ENCODE peak calls at places on chromosomes 12 and 14, in six cellular contexts. T is H1, F is mesenchymal stem cell, W is IMR-90, X is mesendoderm, A is trophoblast cell. S is an unnamed sample.
A peak's percentile ranks its signal among the peaks of the same experiment; 100 is the strongest.

GRCh38 chr14:45028107-45028626 is 55.7 kb upstream of the PRPF39 start:
- DNase-seq in A (peak; percentile 8), F (no peak), X (no peak), T (no peak), W (no peak), S (no peak)

GRCh38 chr12:57085999-57086950 is 2.6 kb upstream of the NAB2 start:
- DNase-seq in X (peak; percentile 89), A (peak; percentile 36), T (no peak), F (peak; percentile 89), W (peak; percentile 83), S (peak; percentile 75)

GRCh38 chr12:80590085-80590484 is 117.3 kb upstream of the MYF6 start:
- DNase-seq in X (no peak), A (peak; percentile 86), W (peak; percentile 89), F (peak; percentile 46), T (no peak), S (no peak)

GRCh38 chr12:104456417-104456949 is at the start of gene CHST11:
- DNase-seq in T (peak; percentile 71), A (peak; percentile 96), W (peak; percentile 79), F (peak; percentile 95), X (peak; percentile 97), S (peak; percentile 92)

GRCh38 chr14:90605430-90605829 is 208.6 kb downstream of the CALM1 start:
- DNase-seq in X (peak; percentile 69), A (no peak), T (no peak), F (no peak), W (no peak), S (no peak)

GRCh38 chr12:122067966-122068365 is 10.6 kb upstream of the MLXIP start:
- DNase-seq in X (no peak), F (peak; percentile 75), T (no peak), W (peak; percentile 89), A (no peak), S (no peak)

GRCh38 chr14:76953196-76953945 is 75.1 kb downstream of the IRF2BPL start:
- DNase-seq in W (peak; percentile 68), F (peak; percentile 92), A (peak; percentile 99), X (no peak), T (no peak), S (no peak)

GRCh38 chr12:107992870-107993451 is 136.1 kb upstream of the WSCD2 start:
- DNase-seq in X (peak; percentile 85), A (peak; percentile 67), W (peak; percentile 18), T (peak; percentile 36), F (peak; percentile 5), S (peak; percentile 35)

GRCh38 chr12:105922670-105923102 is 216.1 kb downstream of the NUAK1 start:
- DNase-seq in W (peak; percentile 91), F (peak; percentile 84), T (no peak), A (no peak), X (no peak), S (no peak)

GRCh38 chr12:107749094-107749493 is 11.8 kb downstream of the PRDM4 start:
- DNase-seq in T (no peak), A (no peak), W (peak; percentile 17), F (peak; percentile 31), X (no peak), S (no peak)

GRCh38 chr12:1916396-1917171 is 1.9 kb downstream of the CACNA2D4 start:
- DNase-seq in T (no peak), X (no peak), A (no peak), F (no peak), W (no peak), S (no peak)

GRCh38 chr12:11853126-11853525 is 203.7 kb downstream of the ETV6 start:
- DNase-seq in X (no peak), F (no peak), W (no peak), T (no peak), A (no peak), S (no peak)

GRCh38 chr14:49879683-49880204 is 13.1 kb upstream of the ARF6 start:
- DNase-seq in X (peak; percentile 95), T (peak; percentile 67), W (peak; percentile 54), F (peak; percentile 62), A (peak; percentile 85), S (no peak)

GRCh38 chr12:21248679-21249078 is 86.0 kb downstream of the SLCO1A2 start:
- DNase-seq in T (no peak), W (no peak), X (peak; percentile 19), A (peak; percentile 57), F (peak; percentile 5), S (no peak)

GRCh38 chr12:131616316-131617098 is 94.4 kb upstream of the SFSWAP start:
- DNase-seq in T (no peak), A (no peak), F (no peak), W (no peak), X (no peak), S (no peak)

GRCh38 chr12:57545809-57546437 is 1.1 kb downstream of the DCTN2 start:
- DNase-seq in T (no peak), F (peak; percentile 11), X (peak; percentile 67), W (peak; percentile 12), A (no peak), S (no peak)

GRCh38 chr14:77151918-77152588 is 10.5 kb upstream of the ZDHHC22 start:
- DNase-seq in X (no peak), W (peak; percentile 28), F (peak; percentile 15), A (peak; percentile 49), T (no peak), S (no peak)

GRCh38 chr14:76550534-76550933 is 174.6 kb downstream of the ESRRB start:
- DNase-seq in W (no peak), T (no peak), A (no peak), F (no peak), X (peak; percentile 82), S (no peak)

DNA sequence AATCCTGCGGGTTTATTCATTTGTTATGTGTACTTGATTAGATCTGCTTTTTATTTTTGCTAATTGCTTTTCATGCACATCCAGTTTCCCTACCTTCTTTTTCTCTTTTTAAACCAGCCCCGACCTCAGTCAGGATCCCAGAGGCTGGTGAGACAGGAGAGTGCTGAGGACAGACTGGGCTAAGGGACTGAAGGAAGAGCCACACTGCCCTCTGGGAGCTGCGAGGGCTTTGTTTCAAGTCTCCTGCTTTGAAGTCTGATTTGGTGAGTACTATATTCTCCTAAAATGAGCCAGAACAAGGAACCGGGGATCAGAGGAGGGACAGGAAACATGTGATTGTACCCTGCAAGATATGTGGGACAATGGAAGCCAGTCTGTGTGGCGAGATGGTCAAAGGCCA is 23.9 kb downstream of the PRICKLE1 start:
- DNase-seq in T (no peak), F (no peak), A (no peak), W (no peak), X (peak; percentile 54), S (no peak)
- H3K23ac ChIP-seq in T (no peak overlapping the region), F (no peak overlapping the region), A (no peak overlapping the region), W (peak overlapping the region; percentile 97), X (no peak overlapping the region), S (no peak overlapping the region)

GRCh38 chr12:55978393-55978792 is 4.5 kb downstream of the RAB5B start:
- DNase-seq in X (no peak), F (no peak), T (no peak), W (no peak), A (no peak), S (no peak)

GRCh38 chr12:55979069-55979468 is 5.2 kb downstream of the RAB5B start:
- DNase-seq in X (no peak), W (no peak), A (no peak), T (no peak), F (no peak), S (no peak)

GRCh38 chr12:55983229-55983849 is 9.5 kb downstream of the RAB5B start:
- DNase-seq in F (no peak), W (no peak), A (no peak), X (no peak), T (no peak), S (no peak)

GRCh38 chr12:55982319-55982936 is 8.6 kb downstream of the RAB5B start:
- DNase-seq in X (no peak), A (no peak), F (no peak), T (no peak), W (no peak), S (no peak)
- H3K4me3 ChIP-seq in X (no peak overlapping the region), A (no peak overlapping the region), F (no peak overlapping the region), T (no peak overlapping the region), W (no peak overlapping the region), S (no peak overlapping the region)

GRCh38 chr12:98530068-98530467 is 14.7 kb downstream of the TMPO start:
- DNase-seq in A (no peak), F (no peak), W (no peak), T (no peak), X (no peak), S (no peak)

GRCh38 chr12:98538031-98538430 is 22.6 kb downstream of the TMPO start:
- DNase-seq in A (no peak), X (no peak), F (no peak), W (no peak), T (no peak), S (no peak)

GRCh38 chr12:98532687-98533304 is 17.4 kb downstream of the TMPO start:
- DNase-seq in A (peak; percentile 84), W (peak; percentile 62), T (no peak), F (peak; percentile 76), X (peak; percentile 83), S (peak; percentile 24)

GRCh38 chr12:98533723-98534251 is 18.4 kb downstream of the TMPO start:
- DNase-seq in A (peak; percentile 63), F (peak; percentile 45), X (peak; percentile 37), W (peak; percentile 36), T (no peak), S (no peak)
- H3K23ac ChIP-seq in A (no peak overlapping the region), F (no peak overlapping the region), X (no peak overlapping the region), W (peak overlapping the region; percentile 29), T (no peak overlapping the region), S (no peak overlapping the region)

GRCh38 chr12:51848843-51849735 is 571 bp upstream of the FIGNL2 start:
- DNase-seq in F (peak; percentile 26), X (peak; percentile 71), A (peak; percentile 41), W (no peak), T (no peak), S (peak; percentile 74)

GRCh38 chr12:51850081-51850932 is 1.8 kb upstream of the FIGNL2 start:
- DNase-seq in F (no peak), A (no peak), T (no peak), X (no peak), W (no peak), S (no peak)

GRCh38 chr12:51846911-51847829 is 1.3 kb downstream of the FIGNL2 start:
- DNase-seq in T (no peak), F (peak; percentile 45), W (no peak), X (peak; percentile 81), A (peak; percentile 62), S (peak; percentile 80)

GRCh38 chr12:51846209-51846779 is 2.2 kb downstream of the FIGNL2 start:
- DNase-seq in A (no peak), F (no peak), X (no peak), W (no peak), T (no peak), S (no peak)

DNA sequence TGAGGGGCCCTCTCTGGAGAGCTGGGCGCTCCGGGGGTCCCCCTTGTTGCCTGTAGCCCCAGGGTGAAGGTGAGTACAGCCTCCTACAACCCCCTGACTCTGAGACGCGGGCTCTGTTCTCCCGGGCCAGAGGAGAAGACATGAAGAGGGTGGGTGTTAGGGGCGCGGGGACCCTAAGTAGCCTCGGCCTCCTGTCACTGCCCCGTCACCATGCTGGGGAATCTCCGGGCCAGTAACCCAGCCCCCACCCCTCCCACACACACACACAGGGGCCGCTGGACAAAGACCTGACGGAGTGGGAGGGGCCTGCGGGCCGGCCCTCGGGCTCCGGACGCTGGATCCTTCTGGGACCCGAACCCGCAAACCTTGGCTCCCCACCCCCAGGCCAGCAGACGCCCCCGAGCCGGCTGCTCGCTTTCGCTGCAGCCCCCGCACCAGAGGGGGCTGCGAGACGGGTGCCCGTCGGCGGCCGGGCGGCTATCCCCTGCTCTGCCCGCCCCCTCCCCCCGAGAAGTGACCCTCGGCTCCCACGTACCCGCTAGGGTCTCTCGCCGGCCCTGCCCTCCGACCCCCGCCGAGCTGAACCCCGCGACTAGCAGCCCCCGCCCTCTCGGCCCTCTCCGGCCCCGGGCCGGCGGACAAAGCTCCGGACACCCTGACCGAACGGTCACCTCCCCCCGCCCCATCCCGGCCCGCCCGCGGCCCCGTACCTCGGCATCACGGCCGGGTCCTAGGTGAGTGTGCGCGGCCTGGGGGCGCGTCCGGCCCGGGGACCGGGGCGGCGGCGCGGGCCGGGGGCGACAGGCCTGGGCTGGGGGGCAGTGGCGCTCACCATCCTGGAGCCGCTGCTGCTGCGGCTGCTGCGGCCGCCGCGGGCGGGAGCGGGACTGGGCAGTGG is at the start of gene FIGNL2:
- DNase-seq in T (no peak), W (peak; percentile 12), A (peak; percentile 52), F (peak; percentile 59), X (peak; percentile 40), S (peak; percentile 71)
- H3K4me3 ChIP-seq in T (peak within 1 kb of the TSS; percentile 91), W (peak within 1 kb of the TSS; percentile 50), A (peak within 1 kb of the TSS; percentile 91), F (peak within 1 kb of the TSS; percentile 46), X (peak within 1 kb of the TSS; percentile 47), S (peak within 1 kb of the TSS; percentile 93)